ENCODE peak calls at places on chromosomes 4 and X, in eight cellular contexts. P, I, G, J, U, B, W and V are unnamed samples.

GRCh38 chr4:38128478-38129451 is 168.6 kb downstream of the PTTG2 start:
- DNase-seq in P (peak; percentile 63), I (no peak), G (peak; percentile 38), J (peak; percentile 71), U (peak; percentile 49), B (no peak), W (peak; percentile 66), V (no peak)

GRCh38 chr4:80173387-80173786 is 23.9 kb upstream of the PRDM8 start:
- DNase-seq in P (no peak), I (no peak), G (peak; percentile 44), J (no peak), U (no peak), B (peak; percentile 75), W (peak; percentile 12), V (no peak)

GRCh38 chrX:41384041-41384705 is 50.2 kb downstream of the DDX3X start:
- DNase-seq in P (no peak), I (no peak), G (peak; percentile 44), J (no peak), U (peak; percentile 74), B (peak; percentile 78), W (no peak), V (no peak)

GRCh38 chr4:20532871-20533870 is 167.1 kb upstream of the PACRGL start:
- DNase-seq in P (no peak), I (no peak), G (no peak), J (no peak), U (no peak), B (peak; percentile 7), W (no peak), V (no peak)

GRCh38 chr4:36081185-36081584 is 163.1 kb downstream of the ARAP2 start:
- DNase-seq in P (peak; percentile 31), I (no peak), G (no peak), J (peak; percentile 37), U (no peak), B (no peak), W (peak; percentile 22), V (no peak)

GRCh38 chr4:76028242-76028859 is 5.1 kb upstream of the CXCL10 start:
- DNase-seq in P (no peak), I (no peak), G (no peak), J (no peak), U (no peak), B (no peak), W (no peak), V (no peak)

GRCh38 chrX:49184294-49185061 is 1.7 kb downstream of the PRICKLE3 start:
- DNase-seq in P (peak; percentile 53), I (peak; percentile 88), G (no peak), J (no peak), U (peak; percentile 96), B (peak; percentile 83), W (no peak), V (peak; percentile 80)

GRCh38 chr4:7398788-7399432 is 35.8 kb downstream of the PSAPL1 start:
- DNase-seq in P (no peak), I (no peak), G (no peak), J (no peak), U (no peak), B (no peak), W (no peak), V (no peak)

GRCh38 chr4:44996276-44996845 is 270.0 kb upstream of the GNPDA2 start:
- DNase-seq in P (no peak), I (no peak), G (no peak), J (no peak), U (no peak), B (no peak), W (no peak), V (no peak)

GRCh38 chr4:98626350-98626749 is 32.1 kb downstream of the TSPAN5 start:
- DNase-seq in P (no peak), I (peak; percentile 29), G (no peak), J (no peak), U (no peak), B (peak; percentile 87), W (no peak), V (no peak)

GRCh38 chr4:177214935-177215334 is 94.7 kb upstream of the NEIL3 start:
- DNase-seq in P (no peak), I (no peak), G (no peak), J (no peak), U (no peak), B (peak; percentile 24), W (no peak), V (no peak)

GRCh38 chr4:38254825-38255224 is 294.6 kb downstream of the PTTG2 start:
- DNase-seq in P (no peak), I (no peak), G (no peak), J (no peak), U (no peak), B (no peak), W (no peak), V (no peak)

GRCh38 chr4:165700855-165701254 is 172.2 kb upstream of the TLL1 start:
- DNase-seq in P (no peak), I (no peak), G (no peak), J (no peak), U (no peak), B (no peak), W (no peak), V (no peak)

GRCh38 chrX:47217121-47217851 is 1.2 kb upstream of the CDK16 start:
- DNase-seq in P (no peak), I (peak; percentile 81), G (no peak), J (no peak), U (peak; percentile 60), B (peak; percentile 40), W (no peak), V (no peak)

GRCh38 chrX:47216393-47216925 is 2.0 kb upstream of the CDK16 start:
- DNase-seq in P (no peak), I (no peak), G (no peak), J (no peak), U (no peak), B (no peak), W (no peak), V (no peak)

GRCh38 chrX:47218280-47218919 is at the start of gene CDK16:
- DNase-seq in P (peak; percentile 97), I (peak; percentile 95), G (peak; percentile 62), J (peak; percentile 84), U (peak; percentile 85), B (peak; percentile 70), W (peak; percentile 96), V (peak; percentile 79)

GRCh38 chrX:47218920-47219815 is 687 bp downstream of the CDK16 start:
- DNase-seq in P (peak; percentile 55), I (peak; percentile 89), G (peak; percentile 25), J (peak; percentile 42), U (peak; percentile 69), B (no peak), W (peak; percentile 48), V (no peak)

DNA sequence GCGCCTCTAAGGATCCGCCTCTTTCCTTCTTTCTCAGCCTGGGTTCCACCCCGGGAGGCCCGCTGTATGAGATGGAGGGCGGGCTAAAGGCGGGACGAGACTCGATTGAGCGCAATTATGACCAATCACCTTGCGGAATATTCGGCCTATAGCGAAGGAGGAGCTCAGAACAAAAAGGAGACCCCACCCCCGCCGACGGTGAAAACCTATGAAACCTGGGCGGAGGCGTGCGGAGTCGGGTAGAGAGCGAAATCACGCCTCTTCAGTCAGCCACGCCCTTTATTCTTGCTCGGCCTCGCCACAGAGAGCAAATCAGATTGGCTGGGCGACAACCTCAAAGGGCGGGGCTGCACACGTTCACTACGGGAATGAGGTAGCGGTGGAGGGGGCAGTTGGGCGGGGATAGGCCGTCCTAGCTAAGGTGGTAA is 615 bp upstream of the CDK16 start:
- DNase-seq in P (peak; percentile 93), I (no peak), G (peak; percentile 90), J (peak; percentile 88), U (peak; percentile 99), B (peak; percentile 100), W (peak; percentile 96), V (peak; percentile 98)
- TF ChIP-seq CTCF in P (no peak), I (no peak), G (no peak), J (no peak), U (no peak), B (no peak), W (no peak), V (no peak)

GRCh38 chr4:121421594-121421993 is 40.8 kb upstream of the QRFPR start:
- DNase-seq in P (no peak), I (no peak), G (no peak), J (no peak), U (no peak), B (no peak), W (no peak), V (no peak)
- TF ChIP-seq CTCF in P (no peak), I (no peak), G (no peak), J (peak; percentile 20), U (peak; percentile 9), B (peak; percentile 22), W (peak; percentile 36), V (peak; percentile 19)

DNA sequence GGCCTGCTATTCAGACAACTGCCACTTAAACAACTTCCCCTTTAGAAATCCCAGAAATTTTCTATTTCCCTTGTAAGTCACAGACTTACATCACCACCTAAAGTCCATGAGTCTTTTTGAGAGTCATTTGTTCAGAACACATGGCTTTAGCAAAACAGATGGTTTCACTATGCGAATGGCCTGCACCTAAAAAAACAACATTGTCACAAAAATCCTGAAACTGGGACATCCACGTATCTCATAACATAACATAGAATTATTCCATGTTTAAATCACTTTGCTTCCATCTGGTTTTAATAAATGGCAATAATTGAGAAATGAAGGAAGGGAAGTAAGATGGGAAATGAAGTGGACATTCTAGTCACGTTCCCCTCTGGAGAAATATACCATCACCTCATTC is 155.3 kb upstream of the EDNRA start:
- DNase-seq in P (no peak), I (no peak), G (no peak), J (no peak), U (no peak), B (no peak), W (no peak), V (no peak)
- TF ChIP-seq CTCF in P (no peak), I (no peak), G (no peak), J (no peak), U (no peak), B (no peak), W (no peak), V (no peak)

DNA sequence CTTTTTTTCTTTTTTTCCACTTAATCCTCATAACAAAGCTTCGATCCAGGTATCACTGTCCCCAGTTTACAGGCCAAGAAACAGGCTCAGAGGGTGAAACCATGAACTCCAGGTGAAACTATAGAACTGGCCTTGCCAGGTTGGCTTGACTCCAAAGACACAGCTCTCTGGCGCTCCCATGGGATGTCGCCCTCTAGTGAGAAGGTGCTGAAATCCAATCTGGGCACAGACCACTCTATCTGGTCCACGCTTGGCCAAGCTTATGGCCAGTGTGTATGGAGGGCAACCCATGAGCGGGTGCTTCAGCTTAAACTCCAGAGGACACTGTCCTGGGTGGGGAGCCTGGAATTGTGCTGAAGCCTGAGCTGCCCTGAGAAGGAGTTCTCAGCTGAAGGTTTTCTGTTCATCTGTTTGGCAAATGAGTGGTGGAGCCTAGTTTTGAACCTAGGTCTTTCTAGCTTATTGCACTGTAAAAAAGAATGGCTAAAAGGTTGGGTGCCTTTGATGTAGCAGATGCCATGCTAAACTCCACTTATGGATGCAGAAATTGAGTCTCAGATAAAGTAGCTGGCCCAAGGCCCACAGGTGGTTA is 70.5 kb downstream of the SEL1L3 start:
- DNase-seq in P (no peak), I (no peak), G (no peak), J (no peak), U (peak; percentile 70), B (no peak), W (no peak), V (no peak)
- TF ChIP-seq CTCF in P (peak; percentile 43), I (no peak), G (no peak), J (peak; percentile 33), U (peak; percentile 50), B (peak; percentile 66), W (peak; percentile 36), V (no peak)